ENCODE peak calls at places on chromosomes 2 and 18, in nine cellular contexts. X is GM12878, Z is sciatic nerve, K is NCI-H1092 treated with DMSO at 0.1 percent for 48 hours, M is AG09319, Y is fibroblast of the conjunctiva, V is transverse colon, H is SK-N-MC, S is WTC11. R is an unnamed sample.

GRCh38 chr2:92073036-92073814 is 2798.0 kb upstream of the TEKT4 start:
- DNase-seq in Z (peak; percentile 48), V (peak; percentile 1), S (no peak), X (no peak), H (no peak), M (no peak), Y (no peak), K (no peak), R (no peak)

GRCh38 chr2:74872310-74872923 is 38.5 kb downstream of the HK2 start:
- DNase-seq in X (no peak), Z (no peak), Y (no peak), S (no peak), K (no peak), M (no peak), H (no peak), V (no peak), R (no peak)

GRCh38 chr2:148928395-148928794 is 53.4 kb downstream of the KIF5C start:
- DNase-seq in K (peak; percentile 54), Z (no peak), X (no peak), V (no peak), H (no peak), M (no peak), S (no peak), Y (no peak), R (no peak)

GRCh38 chr2:237184923-237185580 is 99.4 kb downstream of the COPS8 start:
- DNase-seq in H (no peak), Y (no peak), S (no peak), M (no peak), X (no peak), K (no peak), V (no peak), Z (no peak), R (no peak)

GRCh38 chr2:121570036-121570664 is 39.5 kb downstream of the RNU4ATAC start:
- DNase-seq in S (no peak), M (no peak), V (no peak), Y (no peak), H (no peak), Z (no peak), X (no peak), K (no peak), R (no peak)

GRCh38 chr18:74947875-74948274 is 261.1 kb downstream of the PTGR3 start:
- DNase-seq in Y (no peak), Z (no peak), H (no peak), K (no peak), M (no peak), S (no peak), X (no peak), V (no peak), R (no peak)

GRCh38 chr2:151091583-151091982 is 170.1 kb downstream of the RBM43 start:
- DNase-seq in V (no peak), X (no peak), S (no peak), Z (no peak), H (no peak), K (no peak), Y (no peak), M (no peak), R (no peak)

GRCh38 chr2:239928457-239929350 is 96.4 kb downstream of the NDUFA10 start:
- DNase-seq in M (no peak), Z (peak; percentile 56), V (no peak), X (no peak), H (no peak), Y (no peak), K (peak; percentile 59), S (peak; percentile 42), R (no peak)

R was measured in NCI-H510A treated with DMSO at 0.1 percent for 48 hours.